ENCODE peak calls at places on chromosome 3, in four cellular contexts. Q, A, F and J are unnamed samples.

GRCh38 chr3:76554717-76555116 is 485.2 kb upstream of the ROBO2 start:
- DNase-seq in Q (no peak), A (peak), F (no peak), J (no peak)

GRCh38 chr3:140436421-140436820 is 241.4 kb upstream of the TRIM42 start:
- DNase-seq in Q (no peak), A (no peak), F (no peak), J (no peak)

GRCh38 chr3:39990532-39990931 is 181.1 kb downstream of the MYRIP start:
- DNase-seq in Q (peak), A (peak), F (no peak), J (peak)

GRCh38 chr3:126955004-126955790 is 27.7 kb upstream of the PLXNA1 start:
- DNase-seq in Q (no peak), A (no peak), F (no peak), J (no peak)

GRCh38 chr3:174953068-174953467 is 93.9 kb downstream of the NAALADL2 start:
- DNase-seq in Q (no peak), A (no peak), F (no peak), J (no peak)

GRCh38 chr3:193971268-193971751 is 164.6 kb upstream of the HES1 start:
- DNase-seq in Q (no peak), A (peak), F (no peak), J (no peak)

GRCh38 chr3:17894434-17895060 is 152.1 kb upstream of the TBC1D5 start:
- DNase-seq in Q (peak), A (peak), F (peak), J (peak)

GRCh38 chr3:33401781-33402180 is 38.4 kb downstream of the UBP1 start:
- DNase-seq in Q (no peak), A (peak), F (no peak), J (no peak)

GRCh38 chr3:44685128-44685800 is 27.2 kb upstream of the ZNF502 start:
- DNase-seq in Q (peak), A (peak), F (peak), J (no peak)

GRCh38 chr3:177824190-177824786 is 627.0 kb upstream of the TBL1XR1 start:
- DNase-seq in Q (peak), A (peak), F (no peak), J (no peak)

GRCh38 chr3:179299999-179300613 is 22.7 kb upstream of the ZNF639 start:
- DNase-seq in Q (no peak), A (no peak), F (no peak), J (no peak)

GRCh38 chr3:186821429-186822367 is 15.4 kb upstream of the RFC4 start:
- DNase-seq in Q (peak), A (peak), F (no peak), J (no peak)

GRCh38 chr3:140091143-140091542 is 156.2 kb downstream of the CLSTN2 start:
- DNase-seq in Q (no peak), A (peak), F (no peak), J (no peak)

GRCh38 chr3:164641071-164641470 is 437.2 kb downstream of the SI start:
- DNase-seq in Q (no peak), A (peak), F (no peak), J (peak)

GRCh38 chr3:184237772-184238171 is 8.4 kb downstream of the VWA5B2 start:
- DNase-seq in Q (no peak), A (no peak), F (no peak), J (no peak)

GRCh38 chr3:187935623-187936156 is 190.4 kb upstream of the BCL6 start:
- DNase-seq in Q (no peak), A (no peak), F (no peak), J (no peak)

GRCh38 chr3:177554900-177555759 is 357.8 kb upstream of the TBL1XR1 start:
- DNase-seq in Q (no peak), A (peak), F (no peak), J (no peak)

GRCh38 chr3:142735462-142735861 is 11.6 kb downstream of the TRPC1 start:
- DNase-seq in Q (peak), A (no peak), F (no peak), J (no peak)

GRCh38 chr3:45143673-45144670 is 2.2 kb downstream of the CDCP1 start:
- DNase-seq in Q (no peak), A (peak), F (no peak), J (no peak)

GRCh38 chr3:155805204-155805801 is 775 bp downstream of the C3orf33 start:
- DNase-seq in Q (peak), A (no peak), F (peak), J (peak)

GRCh38 chr3:107644631-107645030 is 121.9 kb downstream of the BBX start:
- DNase-seq in Q (no peak), A (no peak), F (no peak), J (no peak)

GRCh38 chr3:129747982-129748381 is 141.5 kb upstream of the PLXND1 start:
- DNase-seq in Q (no peak), A (no peak), F (no peak), J (no peak)

GRCh38 chr3:13482106-13482690 is 2.1 kb downstream of the HDAC11 start:
- DNase-seq in Q (no peak), A (no peak), F (no peak), J (no peak)

GRCh38 chr3:173750095-173750494 is 352.6 kb downstream of the NLGN1 start:
- DNase-seq in Q (no peak), A (peak), F (no peak), J (no peak)

GRCh38 chr3:16461463-16462245 is 51.8 kb downstream of the RFTN1 start:
- DNase-seq in Q (no peak), A (no peak), F (no peak), J (no peak)

GRCh38 chr3:45774581-45775505 is 21.5 kb downstream of the SLC6A20 start:
- DNase-seq in Q (no peak), A (no peak), F (no peak), J (no peak)

GRCh38 chr3:70989174-70989573 is 594.4 kb downstream of the FOXP1 start:
- DNase-seq in Q (no peak), A (peak), F (no peak), J (no peak)

GRCh38 chr3:127286571-127287140 is 1.2 kb downstream of the PRR20G start:
- DNase-seq in Q (no peak), A (peak), F (no peak), J (no peak)

GRCh38 chr3:58387650-58388546 is 45.7 kb downstream of the PDHB start:
- DNase-seq in Q (no peak), A (no peak), F (no peak), J (no peak)
- H3K4me3 ChIP-seq in Q (no peak), A (no peak), F (no peak), J (no peak)

GRCh38 chr3:181730364-181730763 is 18.6 kb downstream of the SOX2 start:
- DNase-seq in Q (no peak), A (no peak), F (no peak), J (no peak)
- H3K4me3 ChIP-seq in Q (peak), A (no peak), F (no peak), J (no peak)

GRCh38 chr3:42905740-42906084 is 230 bp upstream of the ZNF662 start:
- DNase-seq in Q (no peak), A (no peak), F (no peak), J (no peak)
- H3K4me3 ChIP-seq in Q (no peak), A (peak), F (peak), J (no peak)

GRCh38 chr3:152383136-152383606 is 114.4 kb downstream of the MBNL1 start:
- DNase-seq in Q (no peak), A (no peak), F (no peak), J (no peak)
- H3K4me3 ChIP-seq in Q (no peak), A (no peak), F (no peak), J (no peak)

GRCh38 chr3:124861041-124861440 is 26.1 kb downstream of the ITGB5 start:
- DNase-seq in Q (no peak), A (no peak), F (no peak), J (no peak)
- H3K4me3 ChIP-seq in Q (no peak), A (no peak), F (no peak), J (no peak)

GRCh38 chr3:4332574-4332973 is 29.4 kb downstream of the SETMAR start:
- DNase-seq in Q (no peak), A (no peak), F (no peak), J (no peak)
- H3K4me3 ChIP-seq in Q (no peak), A (no peak), F (no peak), J (no peak)

DNA sequence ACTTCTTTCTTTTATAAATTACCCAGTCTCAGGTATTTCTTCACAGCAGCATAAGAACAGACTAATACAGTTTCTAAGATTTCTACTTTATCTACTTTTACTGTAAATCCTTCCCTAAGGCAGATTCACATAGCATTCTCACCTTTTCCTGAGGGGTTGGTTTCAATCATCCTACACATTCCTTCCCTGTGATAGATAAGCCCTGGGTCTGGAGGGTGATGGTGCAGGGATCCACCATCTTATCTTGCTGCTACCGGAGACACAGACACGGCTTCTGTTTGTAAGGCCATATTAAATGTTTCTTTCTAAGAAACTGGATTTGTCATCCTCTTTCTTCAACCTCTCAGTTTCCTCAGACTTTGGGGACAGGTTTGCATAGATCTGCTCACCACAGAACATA is 6.1 kb downstream of the IQCF5 start:
- DNase-seq in Q (no peak), A (no peak), F (no peak), J (no peak)
- H3K4me3 ChIP-seq in Q (no peak), A (no peak), F (no peak), J (no peak)

GRCh38 chr3:46881819-46882376 is 4.4 kb downstream of the PTH1R start:
- DNase-seq in Q (peak), A (peak), F (no peak), J (peak)

GRCh38 chr3:46883252-46884185 is 6.0 kb downstream of the PTH1R start:
- DNase-seq in Q (peak), A (peak), F (no peak), J (peak)

GRCh38 chr3:46882377-46883015 is 5.0 kb downstream of the PTH1R start:
- DNase-seq in Q (peak), A (peak), F (no peak), J (peak)

GRCh38 chr3:46878796-46879436 is 1.4 kb downstream of the PTH1R start:
- DNase-seq in Q (peak), A (no peak), F (no peak), J (peak)

GRCh38 chr3:46880884-46881818 is 3.6 kb downstream of the PTH1R start:
- DNase-seq in Q (peak), A (no peak), F (no peak), J (peak)
- H3K4me3 ChIP-seq in Q (peak), A (no peak), F (peak), J (peak)